ENCODE peak calls at places on chromosomes 4 and X, in four cellular contexts. M is NCI-H345; B is stimulated activated CD4-positive, alpha-beta T cell treated with anti-CD3 and anti-CD28 coated beads, Interleukin-4, amount 100 ng/mL, for 1 hour; H is dermis microvascular lymphatic vessel endothelial cell. J is an unnamed sample.

GRCh38 chr4:187071896-187072295 is 348.2 kb upstream of the FAT1 start:
- DNase-seq in M (no peak), B (no peak), H (no peak), J (no peak)

GRCh38 chr4:8435656-8436121 is 4.8 kb downstream of the ACOX3 start:
- DNase-seq in M (no peak), B (peak), H (no peak), J (peak)

GRCh38 chr4:43680416-43680815 is 768.2 kb downstream of the KCTD8 start:
- DNase-seq in M (no peak), B (no peak), H (no peak), J (no peak)

GRCh38 chrX:18640686-18641085 is 31.2 kb downstream of the RS1 start:
- DNase-seq in M (no peak), B (no peak), H (no peak), J (no peak)

GRCh38 chr4:7179158-7179557 is 13.2 kb upstream of the SORCS2 start:
- DNase-seq in M (no peak), B (no peak), H (no peak), J (no peak)

GRCh38 chr4:56444719-56445118 is 8.7 kb downstream of the PAICS start:
- DNase-seq in M (no peak), B (no peak), H (no peak), J (no peak)

GRCh38 chr4:13455411-13455810 is 28.7 kb downstream of the RAB28 start:
- DNase-seq in M (no peak), B (no peak), H (no peak), J (no peak)

GRCh38 chr4:6194458-6195195 is 5.7 kb downstream of the JAKMIP1 start:
- DNase-seq in M (no peak), B (no peak), H (no peak), J (no peak)

GRCh38 chrX:68839771-68840170 is 10.9 kb downstream of the EFNB1 start:
- DNase-seq in M (no peak), B (no peak), H (no peak), J (no peak)

GRCh38 chrX:102714994-102715393 is 2.7 kb downstream of the GPRASP2 start:
- DNase-seq in M (no peak), B (no peak), H (no peak), J (no peak)

GRCh38 chrX:10900585-10901289 is 210.4 kb upstream of the HCCS start:
- DNase-seq in M (no peak), B (no peak), H (no peak), J (no peak)

GRCh38 chr4:41750158-41750623 is 1.7 kb upstream of the PHOX2B start:
- DNase-seq in M (no peak), B (no peak), H (no peak), J (no peak)

GRCh38 chr4:30103455-30103854 is 616.7 kb upstream of the PCDH7 start:
- DNase-seq in M (no peak), B (no peak), H (peak), J (no peak)

GRCh38 chr4:560731-561211 is 15.3 kb downstream of the TMEM271 start:
- DNase-seq in M (no peak), B (no peak), H (no peak), J (no peak)

GRCh38 chr4:85459736-85460135 is 15.2 kb upstream of the ARHGAP24 start:
- DNase-seq in M (no peak), B (no peak), H (no peak), J (no peak)

GRCh38 chr4:147482281-147482680 is 1.4 kb downstream of the EDNRA start:
- DNase-seq in M (no peak), B (no peak), H (no peak), J (no peak)

GRCh38 chrX:9737363-9737762 is 28.3 kb downstream of the GPR143 start:
- DNase-seq in M (no peak), B (no peak), H (no peak), J (no peak)

GRCh38 chr4:110619401-110620247 is 3.3 kb downstream of the PITX2 start:
- DNase-seq in M (no peak), B (no peak), H (no peak), J (no peak)

GRCh38 chrX:134423606-134424005 is 36.4 kb upstream of the HPRT1 start:
- DNase-seq in M (no peak), B (no peak), H (peak), J (no peak)

GRCh38 chr4:38223306-38223705 is 263.1 kb downstream of the PTTG2 start:
- DNase-seq in M (no peak), B (no peak), H (no peak), J (no peak)

GRCh38 chr4:174423257-174423944 is 98.9 kb downstream of the HPGD start:
- DNase-seq in M (no peak), B (no peak), H (peak), J (no peak)

GRCh38 chr4:82891728-82892466 is 944 bp upstream of the SEC31A start:
- DNase-seq in M (no peak), B (no peak), H (no peak), J (no peak)

GRCh38 chrX:73127700-73128241 is 48.5 kb upstream of the PABPC1L2A start:
- DNase-seq in M (no peak), B (peak), H (no peak), J (no peak)

GRCh38 chr4:1278336-1278670 is 11.4 kb upstream of the MAEA start:
- DNase-seq in M (no peak), B (no peak), H (no peak), J (no peak)

GRCh38 chr4:155599596-155599995 is 67.1 kb upstream of the GUCY1A1 start:
- DNase-seq in M (no peak), B (no peak), H (no peak), J (no peak)

GRCh38 chr4:72564184-72564583 is 4.8 kb downstream of the ADAMTS3 start:
- DNase-seq in M (no peak), B (no peak), H (no peak), J (no peak)

GRCh38 chrX:72137846-72138455 is 6.2 kb upstream of the RTL5 start:
- DNase-seq in M (no peak), B (no peak), H (no peak), J (no peak)

GRCh38 chrX:114970806-114971205 is 46.6 kb downstream of the IL13RA2 start:
- DNase-seq in M (no peak), B (no peak), H (no peak), J (no peak)

GRCh38 chr4:3660086-3660927 is 105.9 kb upstream of the ADRA2C start:
- DNase-seq in M (peak), B (no peak), H (no peak), J (no peak)

GRCh38 chr4:74583066-74583700 is 138.2 kb downstream of the AREG start:
- DNase-seq in M (no peak), B (no peak), H (no peak), J (no peak)

GRCh38 chr4:127370495-127371069 is 262.2 kb upstream of the INTU start:
- DNase-seq in M (no peak), B (no peak), H (no peak), J (no peak)

GRCh38 chrX:7088968-7089615 is 58.4 kb upstream of the STS start:
- DNase-seq in M (no peak), B (peak), H (peak), J (peak)

GRCh38 chr4:25002679-25003078 is 28.1 kb downstream of the LGI2 start:
- DNase-seq in M (no peak), B (no peak), H (no peak), J (no peak)

GRCh38 chr4:82864336-82865001 is 26.5 kb downstream of the SEC31A start:
- DNase-seq in M (no peak), B (no peak), H (no peak), J (no peak)

GRCh38 chrX:69079278-69079677 is 86.0 kb downstream of the PJA1 start:
- DNase-seq in M (no peak), B (no peak), H (no peak), J (no peak)

J was measured in activated T-cell treated with anti-CD3 and anti-CD28 coated beads, Interleukin-2, amount 50 U/mL, for 1 hour.